ENCODE peak calls at places on chromosomes 7 and 10, in ten cellular contexts. U, L, I, C, N, Z, W, H, X and P are unnamed samples.

GRCh38 chr10:12214763-12215218 is 18.8 kb downstream of the CDC123 start:
- DNase-seq in Z (no peak), W (no peak), H (peak; percentile 49), L (peak; percentile 51), I (no peak), N (peak; percentile 34), X (peak; percentile 77), C (peak; percentile 28), U (no peak), P (peak; percentile 27)

GRCh38 chr10:72069751-72070501 is 18.4 kb downstream of the SPOCK2 start:
- DNase-seq in N (no peak), I (no peak), W (no peak), H (no peak), L (no peak), X (no peak), C (no peak), Z (no peak), U (no peak), P (no peak)

GRCh38 chr10:8596929-8597472 is 542.5 kb downstream of the GATA3 start:
- DNase-seq in W (no peak), H (no peak), N (no peak), C (no peak), Z (no peak), L (no peak), I (no peak), X (no peak), U (no peak), P (no peak)

GRCh38 chr7:68246189-68246633 is 1249.6 kb downstream of the TYW1 start:
- DNase-seq in N (no peak), C (no peak), H (no peak), I (no peak), U (no peak), L (no peak), W (no peak), X (peak; percentile 53), Z (no peak), P (no peak)

GRCh38 chr10:4004144-4004543 is 219.1 kb upstream of the KLF6 start:
- DNase-seq in I (no peak), C (no peak), Z (no peak), L (no peak), U (no peak), W (no peak), N (no peak), X (no peak), H (no peak), P (no peak)

GRCh38 chr7:49766966-49767365 is 6.5 kb upstream of the VWC2 start:
- DNase-seq in I (no peak), Z (no peak), L (no peak), X (no peak), H (no peak), N (no peak), C (no peak), U (no peak), W (no peak), P (no peak)

GRCh38 chr7:129611246-129612111 is at the start of gene NRF1:
- DNase-seq in X (peak; percentile 93), L (peak; percentile 88), Z (peak; percentile 94), C (peak; percentile 92), I (peak; percentile 85), H (peak; percentile 84), U (peak; percentile 91), W (peak; percentile 84), N (peak; percentile 94), P (peak; percentile 91)

GRCh38 chr10:132941640-132942051 is 724 bp downstream of the CFAP46 start:
- DNase-seq in N (no peak), X (no peak), W (no peak), H (no peak), L (no peak), Z (no peak), C (no peak), I (no peak), U (no peak), P (no peak)

GRCh38 chr7:98315318-98315993 is 34.0 kb downstream of the BRI3 start:
- DNase-seq in U (no peak), W (no peak), X (no peak), Z (no peak), I (no peak), C (no peak), H (no peak), L (no peak), N (no peak), P (no peak)

GRCh38 chr7:42198296-42198695 is 38.7 kb downstream of the GLI3 start:
- DNase-seq in L (no peak), W (no peak), X (no peak), U (no peak), I (no peak), N (no peak), Z (no peak), C (no peak), H (no peak), P (no peak)

GRCh38 chr7:128205068-128205467 is 36.0 kb upstream of the LEP start:
- DNase-seq in H (no peak), L (no peak), C (no peak), Z (no peak), X (no peak), W (no peak), I (no peak), U (no peak), N (no peak), P (no peak)

GRCh38 chr7:13687500-13687899 is 302.0 kb downstream of the ETV1 start:
- DNase-seq in W (no peak), U (no peak), H (no peak), L (no peak), I (no peak), Z (no peak), X (no peak), C (no peak), N (no peak), P (no peak)

GRCh38 chr7:122006687-122007086 is 133.7 kb downstream of the PTPRZ1 start:
- DNase-seq in X (no peak), C (peak; percentile 32), Z (no peak), H (no peak), L (no peak), N (no peak), I (no peak), U (peak; percentile 10), W (no peak), P (no peak)

GRCh38 chr10:59557642-59558041 is 152.0 kb downstream of the SLC16A9 start:
- DNase-seq in L (no peak), N (no peak), H (no peak), U (no peak), C (no peak), I (no peak), Z (no peak), W (no peak), X (no peak), P (no peak)

GRCh38 chr7:129271500-129272355 is 46.9 kb downstream of the AHCYL2 start:
- DNase-seq in C (peak; percentile 17), L (peak; percentile 83), Z (peak; percentile 66), I (no peak), X (peak; percentile 70), N (peak; percentile 69), U (no peak), W (peak; percentile 48), H (peak; percentile 37), P (peak; percentile 80)

GRCh38 chr7:134963031-134963430 is 23.3 kb upstream of the AGBL3 start:
- DNase-seq in W (no peak), H (no peak), N (no peak), Z (no peak), X (peak; percentile 33), U (no peak), L (no peak), C (no peak), I (no peak), P (no peak)

GRCh38 chr10:119348516-119349240 is 141.3 kb downstream of the GRK5 start:
- DNase-seq in U (no peak), C (no peak), Z (no peak), N (no peak), X (peak; percentile 42), I (no peak), H (no peak), L (no peak), W (no peak), P (no peak)

GRCh38 chr10:30858499-30858898 is 173.2 kb downstream of the ZNF438 start:
- DNase-seq in N (no peak), H (no peak), C (no peak), I (no peak), W (no peak), L (no peak), Z (no peak), U (no peak), X (peak; percentile 22), P (no peak)

GRCh38 chr7:122914812-122915211 is 28.6 kb upstream of the CADPS2 start:
- DNase-seq in X (no peak), I (no peak), C (no peak), L (no peak), N (no peak), Z (no peak), W (no peak), U (no peak), H (no peak), P (no peak)